ENCODE peak calls at places on chromosomes 4 and X, in six cellular contexts. One of them, this sample, is unnamed. For H3K9me3, the result is how much of the 10 kb centered on the place peaks cover.

GRCh38 chr4:105994061-105994460 is 98.8 kb downstream of the NPNT start:
- DNase-seq in suprapubic skin: no peak
- DNase-seq in left ventricle myocardium inferior: no peak
- DNase-seq in heart right ventricle: no peak
- DNase-seq in tibial artery: no peak
- DNase-seq in H1: no peak
- DNase-seq in this sample: no peak

GRCh38 chrX:148282504-148282903 is 217.9 kb upstream of the AFF2 start:
- DNase-seq in heart right ventricle: no peak
- DNase-seq in tibial artery: no peak
- DNase-seq in suprapubic skin: no peak
- DNase-seq in left ventricle myocardium inferior: no peak
- DNase-seq in H1: no peak
- DNase-seq in this sample: no peak

GRCh38 chr4:163279713-163280112 is 52.7 kb downstream of the NPY1R start:
- DNase-seq in heart right ventricle: no peak
- DNase-seq in left ventricle myocardium inferior: no peak
- DNase-seq in tibial artery: no peak
- DNase-seq in suprapubic skin: no peak
- DNase-seq in H1: no peak
- DNase-seq in this sample: no peak

GRCh38 chrX:53236025-53236679 is 11.1 kb upstream of the KDM5C start:
- DNase-seq in heart right ventricle: no peak
- DNase-seq in left ventricle myocardium inferior: no peak
- DNase-seq in suprapubic skin: no peak
- DNase-seq in H1: no peak
- DNase-seq in tibial artery: no peak
- DNase-seq in this sample: no peak

GRCh38 chr4:118279328-118279727 is 73.5 kb downstream of the PRSS12 start:
- DNase-seq in tibial artery: no peak
- DNase-seq in H1: no peak
- DNase-seq in heart right ventricle: no peak
- DNase-seq in left ventricle myocardium inferior: no peak
- DNase-seq in suprapubic skin: no peak
- DNase-seq in this sample: no peak

GRCh38 chr4:168877407-168877778 is 132.7 kb downstream of the CBR4 start:
- DNase-seq in left ventricle myocardium inferior: no peak
- DNase-seq in tibial artery: no peak
- DNase-seq in suprapubic skin: no peak
- DNase-seq in heart right ventricle: no peak
- DNase-seq in H1: no peak
- DNase-seq in this sample: no peak

GRCh38 chr4:18937746-18938145 is 916.2 kb upstream of the LCORL start:
- DNase-seq in tibial artery: no peak
- DNase-seq in heart right ventricle: no peak
- DNase-seq in H1: no peak
- DNase-seq in left ventricle myocardium inferior: no peak
- DNase-seq in suprapubic skin: no peak
- DNase-seq in this sample: no peak

GRCh38 chr4:187478292-187479205 is 517.0 kb upstream of the ZFP42 start:
- DNase-seq in suprapubic skin: no peak
- DNase-seq in heart right ventricle: peak
- DNase-seq in left ventricle myocardium inferior: no peak
- DNase-seq in H1: no peak
- DNase-seq in tibial artery: no peak
- DNase-seq in this sample: no peak

GRCh38 chr4:151933122-151933827 is 172.5 kb upstream of the GATB start:
- DNase-seq in left ventricle myocardium inferior: no peak
- DNase-seq in heart right ventricle: peak
- DNase-seq in suprapubic skin: no peak
- DNase-seq in tibial artery: no peak
- DNase-seq in H1: peak
- DNase-seq in this sample: peak

GRCh38 chr4:153468587-153468986 is 2.4 kb downstream of the TMEM131L start:
- DNase-seq in tibial artery: no peak
- DNase-seq in suprapubic skin: no peak
- DNase-seq in heart right ventricle: no peak
- DNase-seq in left ventricle myocardium inferior: no peak
- DNase-seq in H1: no peak
- DNase-seq in this sample: no peak

GRCh38 chrX:56802921-56803848 is 74.1 kb downstream of the NBDY start:
- DNase-seq in heart right ventricle: peak
- DNase-seq in H1: peak
- DNase-seq in suprapubic skin: peak
- DNase-seq in left ventricle myocardium inferior: peak
- DNase-seq in tibial artery: no peak
- DNase-seq in this sample: peak

GRCh38 chrX:68685722-68686683 is 38.5 kb downstream of the STARD8 start:
- DNase-seq in heart right ventricle: peak
- DNase-seq in suprapubic skin: no peak
- DNase-seq in left ventricle myocardium inferior: peak
- DNase-seq in H1: peak
- DNase-seq in tibial artery: no peak
- DNase-seq in this sample: peak

GRCh38 chr4:31094474-31094873 is 374.3 kb downstream of the PCDH7 start:
- DNase-seq in heart right ventricle: no peak
- DNase-seq in tibial artery: no peak
- DNase-seq in left ventricle myocardium inferior: no peak
- DNase-seq in suprapubic skin: no peak
- DNase-seq in H1: no peak
- DNase-seq in this sample: no peak

GRCh38 chrX:44570524-44570923 is 27.9 kb upstream of the FUNDC1 start:
- DNase-seq in suprapubic skin: no peak
- DNase-seq in tibial artery: no peak
- DNase-seq in heart right ventricle: no peak
- DNase-seq in H1: no peak
- DNase-seq in left ventricle myocardium inferior: no peak
- DNase-seq in this sample: no peak

GRCh38 chr4:110639207-110640092 is 16.6 kb upstream of the PITX2 start:
- DNase-seq in tibial artery: no peak
- DNase-seq in H1: peak
- DNase-seq in suprapubic skin: no peak
- DNase-seq in heart right ventricle: no peak
- DNase-seq in left ventricle myocardium inferior: no peak
- DNase-seq in this sample: no peak

GRCh38 chr4:185771696-185772390 is 40.2 kb downstream of the SORBS2 start:
- DNase-seq in left ventricle myocardium inferior: no peak
- DNase-seq in tibial artery: no peak
- DNase-seq in heart right ventricle: no peak
- DNase-seq in suprapubic skin: no peak
- DNase-seq in H1: no peak
- DNase-seq in this sample: no peak

GRCh38 chrX:11543249-11543648 is 122.5 kb downstream of the ARHGAP6 start:
- DNase-seq in suprapubic skin: no peak
- DNase-seq in left ventricle myocardium inferior: no peak
- DNase-seq in H1: no peak
- DNase-seq in heart right ventricle: no peak
- DNase-seq in tibial artery: no peak
- DNase-seq in this sample: no peak

GRCh38 chrX:50765986-50766385 is 48.0 kb downstream of the SHROOM4 start:
- DNase-seq in left ventricle myocardium inferior: no peak
- DNase-seq in suprapubic skin: no peak
- DNase-seq in tibial artery: no peak
- DNase-seq in H1: no peak
- DNase-seq in heart right ventricle: no peak
- DNase-seq in this sample: no peak

GRCh38 chr4:99483636-99484035 is 27.2 kb upstream of the C4orf17 start:
- DNase-seq in H1: no peak
- DNase-seq in left ventricle myocardium inferior: no peak
- DNase-seq in heart right ventricle: no peak
- DNase-seq in suprapubic skin: no peak
- DNase-seq in tibial artery: no peak
- DNase-seq in this sample: no peak

GRCh38 chr4:1559896-1560650 is 124.0 kb downstream of the FAM53A start:
- DNase-seq in left ventricle myocardium inferior: no peak
- DNase-seq in heart right ventricle: no peak
- DNase-seq in suprapubic skin: no peak
- DNase-seq in H1: no peak
- DNase-seq in tibial artery: no peak
- DNase-seq in this sample: no peak

GRCh38 chrX:13747836-13748235 is 13.3 kb downstream of the OFD1 start:
- DNase-seq in suprapubic skin: no peak
- DNase-seq in tibial artery: no peak
- DNase-seq in heart right ventricle: peak
- DNase-seq in H1: no peak
- DNase-seq in left ventricle myocardium inferior: peak
- DNase-seq in this sample: no peak

GRCh38 chr4:165308174-165308573 is 19.3 kb upstream of the MSMO1 start:
- DNase-seq in left ventricle myocardium inferior: no peak
- DNase-seq in suprapubic skin: no peak
- DNase-seq in heart right ventricle: no peak
- DNase-seq in H1: no peak
- DNase-seq in tibial artery: no peak
- DNase-seq in this sample: no peak

GRCh38 chr4:37383579-37384229 is 139.2 kb downstream of the NWD2 start:
- DNase-seq in suprapubic skin: no peak
- DNase-seq in H1: peak
- DNase-seq in tibial artery: no peak
- DNase-seq in left ventricle myocardium inferior: no peak
- DNase-seq in heart right ventricle: no peak
- DNase-seq in this sample: no peak

GRCh38 chr4:118989098-118990080 is 100.7 kb downstream of the SYNPO2 start:
- DNase-seq in heart right ventricle: no peak
- DNase-seq in left ventricle myocardium inferior: no peak
- DNase-seq in suprapubic skin: no peak
- DNase-seq in tibial artery: no peak
- DNase-seq in H1: no peak
- DNase-seq in this sample: no peak

GRCh38 chr4:168674869-168675268 is 178.0 kb downstream of the PALLD start:
- DNase-seq in suprapubic skin: no peak
- DNase-seq in left ventricle myocardium inferior: no peak
- DNase-seq in H1: no peak
- DNase-seq in tibial artery: no peak
- DNase-seq in heart right ventricle: no peak
- DNase-seq in this sample: no peak

GRCh38 chrX:10577863-10578262 is 42.5 kb downstream of the MID1 start:
- DNase-seq in tibial artery: no peak
- DNase-seq in H1: no peak
- DNase-seq in heart right ventricle: no peak
- DNase-seq in suprapubic skin: no peak
- DNase-seq in left ventricle myocardium inferior: no peak
- DNase-seq in this sample: no peak

GRCh38 chrX:39896951-39897740 is 200.6 kb downstream of the BCOR start:
- DNase-seq in suprapubic skin: no peak
- DNase-seq in tibial artery: peak
- DNase-seq in left ventricle myocardium inferior: peak
- DNase-seq in H1: peak
- DNase-seq in heart right ventricle: peak
- DNase-seq in this sample: peak

GRCh38 chrX:106999002-106999975 is 723 bp downstream of the MORC4 start:
- DNase-seq in heart right ventricle: peak
- DNase-seq in suprapubic skin: peak
- DNase-seq in tibial artery: peak
- DNase-seq in left ventricle myocardium inferior: peak
- DNase-seq in H1: peak
- DNase-seq in this sample: peak

GRCh38 chr4:156476359-156476758 is 495.2 kb downstream of the PDGFC start:
- DNase-seq in H1: no peak
- DNase-seq in heart right ventricle: no peak
- DNase-seq in suprapubic skin: no peak
- DNase-seq in tibial artery: no peak
- DNase-seq in left ventricle myocardium inferior: no peak
- DNase-seq in this sample: no peak

GRCh38 chrX:144566592-144566991 is 680.7 kb upstream of the SPANXN1 start:
- DNase-seq in tibial artery: no peak
- DNase-seq in heart right ventricle: no peak
- DNase-seq in left ventricle myocardium inferior: no peak
- DNase-seq in suprapubic skin: no peak
- DNase-seq in H1: peak
- DNase-seq in this sample: no peak
- H3K9me3 ChIP-seq in tibial artery: under half
- H3K9me3 ChIP-seq in heart right ventricle: under half
- H3K9me3 ChIP-seq in left ventricle myocardium inferior: under half
- H3K9me3 ChIP-seq in suprapubic skin: under half
- H3K9me3 ChIP-seq in H1: under half
- H3K9me3 ChIP-seq in this sample: under half

GRCh38 chr4:127518022-127518421 is 114.7 kb upstream of the INTU start:
- DNase-seq in suprapubic skin: no peak
- DNase-seq in H1: no peak
- DNase-seq in left ventricle myocardium inferior: no peak
- DNase-seq in tibial artery: no peak
- DNase-seq in heart right ventricle: no peak
- DNase-seq in this sample: no peak
- H3K27ac ChIP-seq in suprapubic skin: no peak
- H3K27ac ChIP-seq in H1: no peak
- H3K27ac ChIP-seq in left ventricle myocardium inferior: no peak
- H3K27ac ChIP-seq in tibial artery: no peak
- H3K27ac ChIP-seq in heart right ventricle: no peak
- H3K27ac ChIP-seq in this sample: no peak

DNA sequence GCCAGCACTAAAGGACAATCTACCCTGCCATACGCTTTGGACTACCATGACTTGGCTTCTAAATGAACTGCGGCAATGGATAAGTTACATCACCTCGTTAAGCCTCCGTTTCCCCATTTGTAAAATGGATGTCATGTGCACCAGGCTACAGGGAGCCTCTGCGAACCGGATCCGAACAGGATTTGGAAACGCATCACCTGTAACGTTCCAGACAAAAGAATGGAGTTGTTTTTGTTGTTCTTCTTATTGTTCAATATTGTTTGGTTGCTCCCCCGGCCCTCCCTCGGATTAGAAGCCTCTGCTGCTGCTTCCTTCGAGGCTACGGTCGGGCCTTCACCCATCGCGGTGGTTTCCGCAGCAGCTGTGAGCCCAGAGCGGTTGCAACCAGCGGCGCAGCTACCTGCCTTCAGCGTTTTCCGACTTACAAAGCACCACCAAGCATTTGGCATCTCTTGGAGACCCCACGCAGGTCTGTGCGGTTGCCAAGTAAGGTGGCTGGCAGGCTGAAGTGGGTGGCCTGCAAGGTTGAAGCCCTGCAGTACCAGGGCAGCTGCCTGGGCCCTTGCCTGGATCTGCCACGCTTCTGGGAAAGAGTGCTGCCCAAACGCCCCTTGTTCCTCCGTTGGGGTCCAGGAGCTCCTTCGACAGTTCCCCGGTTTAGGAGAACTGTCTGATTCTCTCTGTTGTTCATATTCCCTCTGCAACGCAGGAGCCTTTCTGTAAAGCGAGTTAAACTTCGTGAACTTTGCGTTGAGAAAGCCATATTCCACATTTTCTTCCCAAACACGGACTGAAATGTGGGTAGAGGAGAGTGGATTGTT is 7.1 kb downstream of the NKX3-2 start:
- DNase-seq in left ventricle myocardium inferior: no peak
- DNase-seq in tibial artery: no peak
- DNase-seq in H1: peak
- DNase-seq in suprapubic skin: no peak
- DNase-seq in heart right ventricle: no peak
- DNase-seq in this sample: no peak
- H3K9me3 ChIP-seq in left ventricle myocardium inferior: under half
- H3K9me3 ChIP-seq in tibial artery: under half
- H3K9me3 ChIP-seq in H1: under half
- H3K9me3 ChIP-seq in suprapubic skin: under half
- H3K9me3 ChIP-seq in heart right ventricle: under half
- H3K9me3 ChIP-seq in this sample: under half

DNA sequence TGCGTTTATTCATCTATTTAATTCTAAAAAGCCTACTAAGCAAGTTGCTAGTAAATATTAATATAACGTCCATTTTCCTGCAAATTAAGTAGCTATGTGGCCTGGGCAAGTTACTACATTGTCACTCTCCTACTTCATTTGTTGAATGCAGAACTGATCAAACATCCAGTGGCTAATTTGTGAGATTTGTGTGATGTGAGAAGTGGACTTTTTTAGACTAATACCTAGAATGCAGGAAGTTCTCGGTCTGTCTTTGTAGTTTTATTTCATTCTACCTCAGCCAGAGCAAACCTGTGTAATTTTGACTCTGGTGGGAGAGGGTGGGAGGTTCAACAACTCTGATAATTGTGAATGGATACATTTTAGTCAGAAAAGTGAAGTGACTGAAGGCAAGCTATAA is 840 bp downstream of the GUF1 start:
- DNase-seq in tibial artery: no peak
- DNase-seq in heart right ventricle: no peak
- DNase-seq in H1: no peak
- DNase-seq in left ventricle myocardium inferior: no peak
- DNase-seq in suprapubic skin: no peak
- DNase-seq in this sample: no peak
- H3K27ac ChIP-seq in tibial artery: peak
- H3K27ac ChIP-seq in heart right ventricle: peak
- H3K27ac ChIP-seq in H1: peak
- H3K27ac ChIP-seq in left ventricle myocardium inferior: peak
- H3K27ac ChIP-seq in suprapubic skin: peak
- H3K27ac ChIP-seq in this sample: peak